ENCODE peak calls at places on chromosomes 11 and 22, in nine cellular contexts. W, N, O, S, R, G, P, A and J are unnamed samples.

GRCh38 chr22:43218786-43219185 is 31.9 kb upstream of the TTLL12 start:
- DNase-seq in P (no peak), N (no peak), W (no peak), G (no peak), O (no peak), A (no peak), S (no peak), R (no peak), J (no peak)

GRCh38 chr11:60265373-60266214 is 14.9 kb upstream of the MS4A4A start:
- DNase-seq in W (peak), G (no peak), O (no peak), R (no peak), S (no peak), N (peak), A (no peak), P (no peak), J (peak)

GRCh38 chr11:3096909-3097395 is 39.7 kb upstream of the CARS1 start:
- DNase-seq in P (no peak), G (no peak), N (no peak), R (no peak), A (no peak), O (peak), W (no peak), S (no peak), J (no peak)

GRCh38 chr11:22670803-22671202 is 4.4 kb downstream of the GAS2 start:
- DNase-seq in S (no peak), O (no peak), N (no peak), A (no peak), R (no peak), G (no peak), P (no peak), W (peak), J (no peak)

GRCh38 chr22:20418211-20418788 is 19.3 kb downstream of the SCARF2 start:
- DNase-seq in N (peak), W (peak), O (peak), G (peak), R (peak), A (peak), P (peak), S (peak), J (no peak)

GRCh38 chr11:74452366-74452765 is 15.0 kb downstream of the KCNE3 start:
- DNase-seq in A (no peak), G (no peak), S (no peak), P (no peak), R (no peak), O (no peak), N (no peak), W (no peak), J (no peak)

GRCh38 chr11:98455500-98456186 is 565.1 kb upstream of the CNTN5 start:
- DNase-seq in P (no peak), S (no peak), O (no peak), R (no peak), N (no peak), W (peak), G (no peak), A (no peak), J (peak)

GRCh38 chr22:43186272-43187170 is at the start of gene TTLL12:
- DNase-seq in O (no peak), G (no peak), S (peak), N (peak), W (peak), P (peak), A (peak), R (peak), J (no peak)

GRCh38 chr11:86277741-86278140 is 24.3 kb upstream of the HIKESHI start:
- DNase-seq in W (no peak), R (no peak), S (no peak), G (no peak), A (no peak), N (no peak), O (no peak), P (no peak), J (no peak)

GRCh38 chr11:115208808-115209259 is 295.4 kb downstream of the CADM1 start:
- DNase-seq in A (no peak), N (no peak), G (no peak), W (no peak), S (no peak), O (no peak), P (no peak), R (no peak), J (no peak)

GRCh38 chr22:36237462-36238347 is 1.6 kb downstream of the APOL2 start:
- DNase-seq in N (no peak), W (no peak), G (no peak), R (no peak), S (no peak), A (no peak), O (no peak), P (no peak), J (no peak)

GRCh38 chr11:96147186-96147585 is 195.8 kb downstream of the MAML2 start:
- DNase-seq in A (no peak), G (no peak), R (no peak), S (no peak), N (no peak), O (no peak), P (no peak), W (no peak), J (no peak)

GRCh38 chr11:35006389-35007128 is 90.1 kb downstream of the PDHX start:
- DNase-seq in N (no peak), O (no peak), R (no peak), S (no peak), G (no peak), A (no peak), W (no peak), P (no peak), J (no peak)

GRCh38 chr22:40332319-40332781 is 13.9 kb upstream of the ADSL start:
- DNase-seq in O (no peak), N (no peak), R (no peak), P (no peak), A (no peak), W (no peak), G (no peak), S (no peak), J (no peak)

GRCh38 chr11:11476499-11476898 is 123.4 kb upstream of the CSNK2A3 start:
- DNase-seq in S (no peak), P (no peak), W (no peak), A (no peak), N (no peak), R (no peak), O (peak), G (no peak), J (no peak)

GRCh38 chr11:11998091-11998781 is 10.2 kb downstream of the DKK3 start:
- DNase-seq in S (no peak), W (no peak), P (no peak), R (no peak), A (no peak), O (no peak), G (no peak), N (no peak), J (no peak)

GRCh38 chr22:18119409-18120110 is 9.0 kb downstream of the TUBA8 start:
- DNase-seq in P (no peak), W (no peak), S (no peak), R (no peak), O (no peak), N (no peak), G (no peak), A (no peak), J (no peak)

GRCh38 chr11:102269927-102270326 is 47.4 kb upstream of the BIRC3 start:
- DNase-seq in N (no peak), A (no peak), W (no peak), R (no peak), G (no peak), S (no peak), O (no peak), P (no peak), J (no peak)

GRCh38 chr11:102343789-102344188 is 3.2 kb upstream of the BIRC2 start:
- DNase-seq in N (no peak), S (no peak), W (peak), G (no peak), O (no peak), P (no peak), R (no peak), A (no peak), J (no peak)

GRCh38 chr11:122755941-122756340 is 82.4 kb upstream of the CRTAM start:
- DNase-seq in A (no peak), W (no peak), N (no peak), G (no peak), R (no peak), P (no peak), S (no peak), O (no peak), J (no peak)

GRCh38 chr11:18367431-18367830 is 26.9 kb upstream of the LDHA start:
- DNase-seq in O (no peak), S (no peak), A (no peak), P (no peak), R (no peak), W (no peak), N (no peak), G (no peak), J (no peak)

GRCh38 chr11:15157181-15157580 is 42.5 kb downstream of the INSC start:
- DNase-seq in G (no peak), N (no peak), R (no peak), W (no peak), S (no peak), A (no peak), O (no peak), P (no peak), J (no peak)

GRCh38 chr22:37753746-37754145 is 54.0 kb upstream of the GCAT start:
- DNase-seq in N (no peak), P (no peak), R (no peak), S (no peak), W (no peak), A (peak), O (no peak), G (no peak), J (no peak)

GRCh38 chr11:10605941-10606381 is 37.5 kb upstream of the LYVE1 start:
- DNase-seq in R (no peak), A (peak), O (peak), N (no peak), P (no peak), W (no peak), G (no peak), S (no peak), J (peak)